ENCODE peak calls at places on chromosomes 3 and 15, in five cellular contexts. G, I, H, S and B are unnamed samples.

GRCh38 chr3:143413372-143413771 is 293.8 kb downstream of the CHST2 start:
- DNase-seq in G (no peak), I (no peak), H (no peak), S (no peak), B (no peak)

GRCh38 chr3:65992106-65992505 is 46.6 kb downstream of the MAGI1 start:
- DNase-seq in G (no peak), I (no peak), H (no peak), S (no peak), B (no peak)

GRCh38 chr3:70085613-70086012 is 86.1 kb downstream of the SAMMSON start:
- DNase-seq in G (no peak), I (no peak), H (no peak), S (no peak), B (no peak)

GRCh38 chr3:64440498-64440897 is 215.2 kb upstream of the PRICKLE2 start:
- DNase-seq in G (no peak), I (no peak), H (no peak), S (no peak), B (no peak)

GRCh38 chr15:81386947-81387346 is 12.9 kb upstream of the TMC3 start:
- DNase-seq in G (no peak), I (no peak), H (no peak), S (no peak), B (no peak)

GRCh38 chr15:51288143-51289065 is 50.0 kb downstream of the CYP19A1 start:
- DNase-seq in G (no peak), I (no peak), H (no peak), S (no peak), B (no peak)

GRCh38 chr3:20054549-20054987 is 14.3 kb downstream of the KAT2B start:
- DNase-seq in G (peak), I (peak), H (peak), S (peak), B (peak)

GRCh38 chr15:67091073-67091965 is 25.9 kb downstream of the SMAD3 start:
- DNase-seq in G (peak), I (peak), H (peak), S (no peak), B (no peak)

GRCh38 chr3:156547637-156548036 is 7.3 kb downstream of the SSR3 start:
- DNase-seq in G (no peak), I (no peak), H (no peak), S (no peak), B (no peak)

GRCh38 chr3:47496892-47497291 is 16.6 kb downstream of the ELP6 start:
- DNase-seq in G (no peak), I (no peak), H (no peak), S (no peak), B (no peak)